ENCODE peak calls at places on chromosomes 7 and 10, in nine cellular contexts. I, Z, L, E, D, A, N, S and Y are unnamed samples.

GRCh38 chr10:127048630-127049029 is 143.4 kb downstream of the DOCK1 start:
- DNase-seq in I (no peak), Z (peak), L (no peak), E (no peak), D (no peak), A (no peak), N (no peak), S (no peak), Y (no peak)

GRCh38 chr7:141045842-141046630 is 27.8 kb upstream of the TMEM178B start:
- DNase-seq in I (no peak), Z (no peak), L (no peak), E (no peak), D (no peak), A (no peak), N (no peak), S (no peak), Y (peak)

GRCh38 chr10:69232252-69232651 is 12.1 kb downstream of the HKDC1 start:
- DNase-seq in I (peak), Z (no peak), L (no peak), E (no peak), D (peak), A (peak), N (no peak), S (no peak), Y (peak)

GRCh38 chr10:26468691-26469090 is 30.6 kb downstream of the APBB1IP start:
- DNase-seq in I (no peak), Z (no peak), L (no peak), E (no peak), D (no peak), A (no peak), N (peak), S (no peak), Y (no peak)

GRCh38 chr7:94089806-94090205 is 85.7 kb upstream of the BET1 start:
- DNase-seq in I (no peak), Z (no peak), L (no peak), E (no peak), D (no peak), A (no peak), N (no peak), S (no peak), Y (no peak)

GRCh38 chr10:93711891-93712290 is 9.5 kb upstream of the FRA10AC1 start:
- DNase-seq in I (no peak), Z (no peak), L (no peak), E (no peak), D (peak), A (no peak), N (no peak), S (no peak), Y (peak)

GRCh38 chr7:79452032-79452494 is 1.4 kb downstream of the MAGI2 start:
- DNase-seq in I (peak), Z (no peak), L (no peak), E (peak), D (peak), A (no peak), N (no peak), S (peak), Y (peak)

GRCh38 chr10:90707657-90708056 is 150.2 kb downstream of the HTR7 start:
- DNase-seq in I (no peak), Z (no peak), L (no peak), E (no peak), D (no peak), A (no peak), N (no peak), S (no peak), Y (no peak)